ENCODE peak calls at places on chromosomes 11 and 22, in seven cellular contexts. D is omental fat pad, X is nephron progenitor cell, B is BE2C, V is astrocyte of the spinal cord, N is pancreas, K is left ventricle myocardium inferior. C is an unnamed sample.

GRCh38 chr11:119472856-119473222 is 49.9 kb upstream of the THY1 start:
- DNase-seq in N (peak), K (no peak), X (no peak), D (no peak), V (no peak), B (no peak), C (no peak)

GRCh38 chr11:2590951-2591754 is 108.6 kb downstream of the KCNQ1OT1 start:
- DNase-seq in K (no peak), D (peak), V (no peak), B (no peak), N (no peak), X (no peak), C (peak)

GRCh38 chr11:62546244-62546936 is at the start of gene AHNAK:
- DNase-seq in V (peak), X (peak), K (peak), N (peak), B (peak), D (no peak), C (peak)

GRCh38 chr11:6240691-6241285 is 1.9 kb downstream of the CNGA4 start:
- DNase-seq in N (no peak), V (no peak), B (no peak), D (no peak), K (no peak), X (no peak), C (no peak)

GRCh38 chr11:85170184-85170583 is 457.0 kb downstream of the DLG2 start:
- DNase-seq in D (no peak), K (no peak), B (no peak), X (no peak), V (peak), N (no peak), C (no peak)

GRCh38 chr11:18706330-18707243 is 8.0 kb downstream of the TMEM86A start:
- DNase-seq in K (peak), B (peak), V (no peak), N (no peak), X (no peak), D (no peak), C (peak)

GRCh38 chr11:69425895-69426544 is 55.4 kb upstream of the LINC01488 start:
- DNase-seq in B (no peak), K (no peak), N (no peak), D (no peak), V (no peak), X (no peak), C (no peak)

GRCh38 chr11:119166368-119167076 is 2.0 kb upstream of the NLRX1 start:
- DNase-seq in N (peak), X (no peak), V (peak), K (no peak), D (no peak), B (no peak), C (no peak)

GRCh38 chr11:24779791-24780190 is 282.9 kb downstream of the LUZP2 start:
- DNase-seq in D (no peak), X (no peak), K (no peak), V (no peak), B (peak), N (no peak), C (no peak)

GRCh38 chr11:70557742-70558485 is 159.6 kb downstream of the CTTN start:
- DNase-seq in B (no peak), V (no peak), D (no peak), N (peak), K (no peak), X (no peak), C (no peak)

GRCh38 chr11:75982309-75982708 is 167.3 kb downstream of the UVRAG start:
- DNase-seq in V (no peak), X (no peak), K (no peak), B (no peak), N (no peak), D (no peak), C (no peak)

GRCh38 chr22:45103756-45104155 is 60.0 kb upstream of the NUP50 start:
- DNase-seq in D (no peak), B (no peak), X (no peak), N (no peak), K (no peak), V (no peak), C (no peak)

GRCh38 chr11:1570001-1570453 is 2.0 kb downstream of the DUSP8 start:
- DNase-seq in V (no peak), D (no peak), K (no peak), B (no peak), N (peak), X (no peak), C (no peak)

GRCh38 chr22:22709719-22710445 is 65.5 kb downstream of the GGTLC2 start:
- DNase-seq in K (no peak), D (no peak), X (peak), N (peak), B (peak), V (no peak), C (no peak)

GRCh38 chr11:128341280-128341679 is 246.1 kb downstream of the ETS1 start:
- DNase-seq in K (no peak), X (no peak), N (no peak), B (no peak), V (no peak), D (no peak), C (no peak)

GRCh38 chr11:100434821-100435641 is 252.1 kb upstream of the ARHGAP42 start:
- DNase-seq in N (no peak), X (peak), D (no peak), B (no peak), V (no peak), K (no peak), C (no peak)

GRCh38 chr11:132028380-132029240 is 658.2 kb downstream of the NTM start:
- DNase-seq in V (peak), D (no peak), X (peak), K (peak), N (no peak), B (no peak), C (no peak)

GRCh38 chr11:23359297-23359696 is 499.0 kb upstream of the CCDC179 start:
- DNase-seq in K (no peak), D (no peak), X (no peak), B (peak), N (no peak), V (peak), C (no peak)

GRCh38 chr22:46813816-46814597 is 51.6 kb downstream of the TBC1D22A start:
- DNase-seq in D (no peak), N (no peak), V (peak), B (no peak), X (no peak), K (no peak), C (no peak)

GRCh38 chr11:127492025-127492424 is 491.5 kb upstream of the KIRREL3 start:
- DNase-seq in N (no peak), B (no peak), K (no peak), V (peak), D (no peak), X (no peak), C (no peak)

GRCh38 chr11:22341582-22341919 is 3.4 kb downstream of the SLC17A6 start:
- DNase-seq in B (no peak), N (peak), X (no peak), V (no peak), D (no peak), K (no peak), C (no peak)

DNA sequence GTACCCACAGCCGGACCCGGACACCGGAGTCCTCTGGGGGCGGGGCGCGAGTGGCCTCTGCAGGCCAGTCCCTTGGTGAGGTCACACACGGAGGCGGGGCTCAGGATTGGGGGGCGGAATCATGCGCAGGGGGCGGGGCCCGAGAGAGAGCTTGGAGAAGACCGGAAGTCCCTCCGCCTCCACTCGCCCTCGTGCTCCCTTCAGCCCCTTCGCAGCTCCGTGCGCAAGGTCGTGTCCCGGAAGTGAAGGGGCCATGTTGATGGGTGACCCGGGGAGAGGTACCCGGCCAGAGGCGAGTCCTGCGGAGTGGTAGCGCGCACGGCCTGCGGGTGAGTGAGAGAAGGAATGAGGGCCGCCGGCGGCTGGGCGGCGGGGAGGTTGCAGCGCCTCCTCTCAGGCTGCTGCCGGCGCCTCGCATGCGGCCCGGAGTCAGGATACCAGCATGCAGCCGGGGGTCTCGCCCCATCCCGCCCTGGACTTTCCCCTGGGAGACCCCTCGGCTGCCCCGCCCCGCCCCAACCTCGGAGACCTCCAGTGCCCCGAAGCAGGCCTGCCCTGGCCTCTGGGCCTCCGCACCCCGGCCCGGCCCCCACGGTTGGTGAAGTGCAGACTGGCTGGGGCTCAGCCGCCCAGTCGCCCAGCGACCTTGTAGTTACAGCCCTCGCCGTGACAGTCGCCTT is at the start of gene MIEF1:
- DNase-seq in K (peak), X (peak), V (peak), D (peak), N (peak), B (peak), C (peak)
- TF ChIP-seq CTCF in K (no peak), X (no peak), V (peak), D (no peak), N (no peak), B (no peak), C (no peak)

GRCh38 chr11:8357891-8358566 is 94.4 kb upstream of the LMO1 start:
- DNase-seq in N (no peak), D (no peak), V (no peak), K (no peak), X (no peak), B (no peak), C (no peak)
- TF ChIP-seq CTCF in N (no peak), D (no peak), V (no peak), K (no peak), X (peak), B (no peak), C (no peak)

GRCh38 chr11:135033545-135033944 is 621.5 kb upstream of the B3GAT1 start:
- DNase-seq in X (peak), N (no peak), K (no peak), B (no peak), V (peak), D (no peak), C (no peak)
- TF ChIP-seq CTCF in X (peak), N (no peak), K (peak), B (peak), V (peak), D (no peak), C (peak)

GRCh38 chr11:33542921-33543320 is 157.7 kb downstream of the C11orf91 start:
- DNase-seq in X (peak), V (peak), D (no peak), B (peak), K (peak), N (no peak), C (no peak)
- TF ChIP-seq CTCF in X (peak), V (peak), D (no peak), B (peak), K (peak), N (peak), C (peak)

GRCh38 chr22:29079218-29079901 is 6.5 kb downstream of the KREMEN1 start:
- DNase-seq in N (no peak), B (peak), K (no peak), X (no peak), V (peak), D (no peak), C (no peak)
- TF ChIP-seq CTCF in N (no peak), B (no peak), K (no peak), X (no peak), V (no peak), D (no peak), C (no peak)

DNA sequence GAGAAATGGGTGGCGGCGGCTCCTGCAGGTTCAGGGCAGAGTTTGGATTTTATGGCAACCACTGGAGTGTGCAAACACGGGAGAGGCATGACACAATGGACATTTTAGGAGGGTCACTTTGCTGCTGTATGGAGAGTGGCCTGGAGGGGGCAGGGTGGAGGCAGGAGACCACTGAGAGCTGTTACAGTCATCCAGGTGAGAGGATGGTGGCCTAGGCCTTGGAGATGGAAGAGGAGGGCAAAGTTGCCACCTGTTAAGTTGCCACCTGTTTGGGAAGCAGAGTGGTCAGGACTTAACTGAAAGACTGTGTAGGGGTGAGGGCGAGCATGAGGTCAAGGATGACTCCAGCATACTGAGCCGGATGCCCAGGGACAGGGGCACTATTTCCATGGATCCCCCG is 2.3 kb upstream of the RAD9A start:
- DNase-seq in N (no peak), D (no peak), X (peak), B (peak), V (no peak), K (peak), C (no peak)
- TF ChIP-seq CTCF in N (no peak), D (no peak), X (peak), B (peak), V (peak), K (peak), C (peak)

DNA sequence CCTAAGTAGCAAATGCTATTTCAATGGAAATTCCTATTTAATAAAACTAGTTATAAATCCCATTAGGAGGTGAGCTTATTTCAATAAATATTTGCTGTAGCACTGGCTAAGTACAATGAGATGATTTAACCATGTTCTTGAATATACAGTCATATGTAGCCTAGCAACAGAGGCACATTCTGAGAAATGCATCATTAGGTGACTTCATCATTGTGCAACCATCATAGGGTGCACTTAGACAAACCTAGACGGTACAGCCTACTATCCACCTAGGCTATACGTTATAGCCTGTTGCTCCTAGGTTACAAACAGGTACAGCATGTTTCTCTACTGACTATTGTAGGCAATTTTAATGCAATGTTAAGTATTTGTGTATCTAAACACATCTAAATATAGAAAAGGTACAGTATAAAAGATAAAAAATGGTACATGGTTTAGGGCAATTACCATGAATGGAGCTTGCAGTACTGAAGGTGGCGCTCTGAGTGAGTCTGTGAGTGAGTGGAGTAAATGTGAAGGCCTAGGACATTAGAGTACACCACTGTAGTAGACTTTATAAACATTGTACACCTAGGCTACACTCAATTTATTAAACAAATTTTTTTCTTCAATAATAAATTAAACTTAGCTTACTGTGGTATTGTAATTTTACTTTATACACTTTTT is 350.1 kb downstream of the CASP12 start:
- DNase-seq in N (no peak), X (no peak), V (peak), D (no peak), B (no peak), K (no peak), C (no peak)
- TF ChIP-seq CTCF in N (no peak), X (no peak), V (no peak), D (no peak), B (peak), K (no peak), C (no peak)

GRCh38 chr11:35166369-35167360 is 27.7 kb downstream of the CD44 start:
- DNase-seq in V (peak), X (no peak), D (no peak), K (no peak), B (no peak), N (no peak), C (peak)
- TF ChIP-seq CTCF in V (no peak), X (no peak), D (no peak), K (no peak), B (no peak), N (no peak), C (no peak)

DNA sequence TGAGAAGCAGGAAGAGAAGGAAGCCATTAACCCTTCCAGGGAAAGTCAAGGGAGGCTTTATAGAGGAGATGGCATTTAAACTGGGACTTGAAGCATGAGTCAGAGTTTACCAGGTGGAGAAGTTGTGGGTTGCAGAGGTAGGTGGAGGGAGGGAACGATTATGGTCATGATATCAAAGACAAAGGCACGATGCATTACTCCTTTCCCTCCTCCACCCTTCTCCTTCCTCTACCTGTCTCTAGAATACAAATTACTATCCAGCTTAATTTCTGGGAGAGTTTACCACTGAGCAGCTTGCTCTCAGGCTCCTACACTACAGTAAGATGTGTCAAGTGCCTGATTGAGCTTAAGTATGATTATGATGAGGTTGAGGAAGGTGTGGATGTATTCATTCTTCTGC is 151.7 kb downstream of the NELL1 start:
- DNase-seq in D (no peak), V (no peak), K (no peak), N (no peak), X (no peak), B (no peak), C (no peak)
- TF ChIP-seq CTCF in D (no peak), V (no peak), K (no peak), N (no peak), X (no peak), B (no peak), C (no peak)

GRCh38 chr22:19986410-19987341 is 29.9 kb downstream of the ARVCF start:
- DNase-seq in D (no peak), V (peak), B (peak), K (peak), N (peak), X (peak), C (peak)
- TF ChIP-seq CTCF in D (no peak), V (no peak), B (no peak), K (no peak), N (no peak), X (no peak), C (no peak)